ENCODE peak calls at places on chromosomes 1 and 21, in six cellular contexts. O is brain microvascular endothelial cell; P is GM13976; I is cardiac fibroblast; T is CD4-positive, alpha-beta T cell; F is tibial artery. G is an unnamed sample.

GRCh38 chr1:87348346-87349019 is 19.8 kb downstream of the LMO4 start:
- DNase-seq in T (no peak), I (no peak), F (no peak), O (no peak), P (no peak), G (no peak)

GRCh38 chr1:212482352-212483153 is 49.8 kb downstream of the NENF start:
- DNase-seq in I (peak; percentile 13), O (peak; percentile 61), F (no peak), P (no peak), T (no peak), G (peak; percentile 57)

GRCh38 chr1:160168609-160169369 is 17.4 kb downstream of the ATP1A4 start:
- DNase-seq in P (no peak), O (no peak), F (no peak), T (no peak), I (no peak), G (no peak)

GRCh38 chr1:153922076-153922837 is 515 bp downstream of the GATAD2B start:
- DNase-seq in T (peak; percentile 26), I (no peak), P (no peak), O (no peak), F (peak; percentile 39), G (no peak)

GRCh38 chr1:29706936-29707335 is 470.6 kb downstream of the PTPRU start:
- DNase-seq in P (peak; percentile 88), I (peak; percentile 72), O (no peak), T (no peak), F (no peak), G (no peak)

GRCh38 chr1:190205713-190206112 is 272.0 kb downstream of the BRINP3 start:
- DNase-seq in P (no peak), I (peak; percentile 40), F (no peak), O (no peak), T (no peak), G (no peak)

GRCh38 chr1:211326528-211327340 is at the start of gene TRAF5:
- DNase-seq in P (peak; percentile 78), I (peak; percentile 64), T (no peak), F (peak; percentile 49), O (no peak), G (no peak)

GRCh38 chr1:151494741-151495281 is 16.4 kb upstream of the CGN start:
- DNase-seq in F (no peak), P (peak; percentile 48), I (peak; percentile 81), T (no peak), O (no peak), G (no peak)

GRCh38 chr1:87295720-87296119 is 33.0 kb upstream of the LMO4 start:
- DNase-seq in O (no peak), F (no peak), P (no peak), T (no peak), I (no peak), G (no peak)

GRCh38 chr1:8598060-8598724 is 219.2 kb downstream of the RERE start:
- DNase-seq in P (no peak), O (peak; percentile 49), T (no peak), I (peak; percentile 82), F (peak; percentile 36), G (no peak)

GRCh38 chr1:85274969-85275453 is 1.4 kb downstream of the BCL10 start:
- DNase-seq in T (no peak), F (no peak), P (no peak), I (peak; percentile 70), O (peak; percentile 67), G (no peak)

GRCh38 chr1:174217787-174218574 is 58.7 kb downstream of the RABGAP1L start:
- DNase-seq in I (peak; percentile 59), T (no peak), O (no peak), F (no peak), P (no peak), G (no peak)

GRCh38 chr1:52899445-52899894 is 22.1 kb downstream of the ECHDC2 start:
- DNase-seq in O (no peak), I (peak; percentile 11), F (no peak), P (no peak), T (no peak), G (no peak)

GRCh38 chr1:102853701-102854187 is 254.6 kb downstream of the COL11A1 start:
- DNase-seq in F (no peak), T (no peak), O (no peak), I (no peak), P (no peak), G (no peak)

GRCh38 chr1:102851616-102852015 is 256.7 kb downstream of the COL11A1 start:
- DNase-seq in F (no peak), T (no peak), I (no peak), P (no peak), O (peak; percentile 49), G (no peak)

GRCh38 chr1:102852583-102852982 is 255.7 kb downstream of the COL11A1 start:
- DNase-seq in I (no peak), O (no peak), T (no peak), F (no peak), P (no peak), G (no peak)
- TF ChIP-seq CTCF in I (peak; percentile 23), O (peak; percentile 33), T (no peak), F (no peak), P (no peak), G (no peak)

GRCh38 chr1:3294450-3294849 is 160.0 kb upstream of the ARHGEF16 start:
- DNase-seq in F (no peak), P (no peak), O (no peak), I (no peak), T (no peak), G (no peak)

GRCh38 chr1:3295846-3296245 is 158.6 kb upstream of the ARHGEF16 start:
- DNase-seq in T (no peak), P (no peak), F (no peak), I (no peak), O (no peak), G (no peak)

GRCh38 chr1:3292051-3292722 is 162.3 kb upstream of the ARHGEF16 start:
- DNase-seq in I (no peak), T (no peak), O (no peak), P (no peak), F (no peak), G (no peak)

GRCh38 chr1:3292868-3293562 is 161.4 kb upstream of the ARHGEF16 start:
- DNase-seq in T (no peak), O (no peak), F (no peak), P (no peak), I (no peak), G (no peak)

DNA sequence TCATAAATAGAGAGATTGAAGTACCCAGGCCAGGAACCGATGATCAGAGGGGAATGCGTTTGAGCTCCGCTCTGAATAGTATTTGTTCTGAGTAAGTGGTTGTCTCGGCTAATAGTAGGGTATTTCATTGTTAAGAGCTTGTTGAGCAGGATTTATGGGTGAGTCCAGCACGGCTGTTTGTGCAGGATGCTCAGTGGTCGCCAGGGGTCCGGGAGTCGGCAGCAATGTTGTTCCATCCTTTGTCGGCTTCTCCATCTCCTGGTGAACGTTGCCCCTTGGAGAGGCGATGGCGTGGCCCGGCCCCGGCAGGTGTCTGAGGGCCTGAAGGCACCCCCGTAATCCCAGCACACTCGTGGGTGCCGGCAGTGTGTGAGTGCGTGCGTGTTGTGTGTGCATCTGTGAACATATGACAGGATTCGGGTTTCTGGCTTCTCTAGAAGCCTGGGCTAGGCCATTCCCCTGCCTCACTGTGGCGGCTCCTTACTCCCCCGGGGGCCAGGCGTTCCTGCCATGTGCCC is 160.8 kb upstream of the ARHGEF16 start:
- DNase-seq in P (no peak), I (no peak), O (no peak), F (no peak), T (no peak), G (no peak)
- TF ChIP-seq CTCF in P (no peak), I (no peak), O (peak; percentile 10), F (no peak), T (no peak), G (no peak)

GRCh38 chr21:25283720-25284119 is 323.6 kb downstream of the MRPL39 start:
- DNase-seq in F (no peak), P (peak; percentile 2), I (peak; percentile 71), O (peak; percentile 5), T (no peak), G (no peak)
- TF ChIP-seq CTCF in F (no peak), P (no peak), I (peak; percentile 53), O (peak; percentile 56), T (no peak), G (no peak)

GRCh38 chr1:179745131-179745611 is 2.1 kb downstream of the FAM163A start:
- DNase-seq in O (no peak), T (no peak), P (no peak), F (no peak), I (no peak), G (no peak)

GRCh38 chr1:179743679-179744400 is 749 bp downstream of the FAM163A start:
- DNase-seq in T (no peak), F (no peak), I (no peak), O (no peak), P (peak; percentile 30), G (no peak)

GRCh38 chr1:179742717-179743678 is at the start of gene FAM163A:
- DNase-seq in T (no peak), I (no peak), P (peak; percentile 32), F (no peak), O (no peak), G (no peak)

GRCh38 chr1:179744401-179745130 is 1.5 kb downstream of the FAM163A start:
- DNase-seq in P (no peak), I (no peak), F (no peak), O (no peak), T (no peak), G (no peak)

DNA sequence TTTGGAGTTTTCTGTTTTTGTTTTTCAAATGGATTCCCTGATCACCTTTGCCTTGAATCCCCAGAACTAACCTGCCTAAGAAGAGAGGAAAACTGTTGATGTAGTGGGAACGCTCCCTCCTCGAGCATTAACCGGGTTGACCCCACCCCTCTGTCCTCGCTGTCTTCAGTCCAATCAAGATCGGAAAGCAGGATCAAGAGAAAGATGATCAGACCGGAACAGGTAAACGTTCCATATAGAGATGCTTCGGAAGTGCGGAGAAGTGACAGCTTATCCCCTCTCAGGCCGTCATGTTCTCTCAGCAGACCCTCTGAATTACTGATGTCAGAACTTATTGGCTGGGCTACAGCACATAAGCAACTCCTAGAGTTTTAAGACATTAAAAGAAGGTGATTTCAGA is 800 bp upstream of the FAM163A start:
- DNase-seq in T (no peak), O (no peak), F (no peak), P (no peak), I (no peak), G (no peak)
- TF ChIP-seq CTCF in T (no peak), O (no peak), F (no peak), P (no peak), I (no peak), G (no peak)

DNA sequence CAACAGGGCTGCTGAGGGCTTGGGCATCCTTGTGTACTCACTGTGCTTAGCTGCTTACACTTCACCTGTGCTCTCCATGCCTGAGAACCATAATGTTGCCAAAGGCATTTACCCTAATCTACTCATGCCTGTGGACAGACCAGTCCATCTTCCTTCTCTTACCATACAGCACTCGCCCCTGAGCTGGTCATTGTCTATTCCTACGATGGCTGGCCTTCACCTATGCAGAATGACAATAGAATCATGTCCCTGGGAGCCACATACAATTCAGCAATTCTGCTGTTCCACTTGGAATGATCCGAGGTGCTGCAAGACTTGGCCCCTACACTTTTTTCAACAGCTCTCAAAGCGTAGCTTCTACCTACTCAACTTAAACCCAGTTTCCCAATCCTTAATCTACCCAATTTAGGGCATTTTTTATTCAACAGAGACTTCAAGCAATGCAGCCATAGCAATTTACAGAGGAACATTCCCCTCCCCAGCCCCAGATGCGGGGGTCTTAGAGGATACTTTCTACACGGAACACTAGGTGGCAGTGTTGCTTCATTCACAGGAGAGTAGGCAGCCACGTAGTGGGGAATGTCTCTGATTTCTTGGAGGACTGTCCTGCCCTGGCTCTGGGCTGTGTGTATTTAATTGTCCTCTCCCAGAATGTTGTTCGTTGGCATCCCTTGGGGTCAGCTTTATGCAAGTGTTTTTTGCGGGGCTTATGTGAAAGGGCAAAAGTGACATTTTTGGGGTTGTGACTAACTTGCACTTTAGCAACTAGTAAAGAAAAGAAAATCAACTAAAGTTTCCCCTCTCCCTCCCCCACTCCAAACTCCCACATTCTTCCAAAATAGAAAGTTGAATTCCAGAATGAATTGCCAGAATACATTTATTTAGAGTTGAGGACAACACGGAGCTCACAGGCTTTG is 96.8 kb downstream of the PAPPA2 start:
- DNase-seq in T (no peak), I (peak; percentile 67), P (peak; percentile 56), O (peak; percentile 9), F (peak; percentile 67), G (no peak)
- TF ChIP-seq CTCF in T (no peak), I (peak; percentile 69), P (peak; percentile 45), O (peak; percentile 59), F (peak; percentile 88), G (peak; percentile 66)